ENCODE peak calls at places on chromosomes 11 and 22, in seven cellular contexts. One of them, this sample, is unnamed.

GRCh38 chr22:29000225-29000556 is 61.4 kb downstream of the C22orf31 start:
- DNase-seq in lower lobe of right lung: no peak
- DNase-seq in GM10248: no peak
- DNase-seq in breast epithelium: no peak
- DNase-seq in A549: no peak
- DNase-seq in body of pancreas: no peak
- DNase-seq in AG09309: no peak
- DNase-seq in this sample: no peak

GRCh38 chr22:49925525-49926128 is 7.2 kb downstream of the CRELD2 start:
- DNase-seq in lower lobe of right lung: no peak
- DNase-seq in GM10248: peak
- DNase-seq in breast epithelium: no peak
- DNase-seq in A549: no peak
- DNase-seq in body of pancreas: no peak
- DNase-seq in AG09309: no peak
- DNase-seq in this sample: no peak

GRCh38 chr11:73389902-73390301 is 13.7 kb downstream of the RELT start:
- DNase-seq in lower lobe of right lung: peak
- DNase-seq in GM10248: no peak
- DNase-seq in breast epithelium: no peak
- DNase-seq in A549: no peak
- DNase-seq in body of pancreas: no peak
- DNase-seq in AG09309: no peak
- DNase-seq in this sample: no peak

GRCh38 chr22:37213218-37213855 is 1.1 kb upstream of the SSTR3 start:
- DNase-seq in lower lobe of right lung: peak
- DNase-seq in GM10248: no peak
- DNase-seq in breast epithelium: no peak
- DNase-seq in A549: no peak
- DNase-seq in body of pancreas: no peak
- DNase-seq in AG09309: no peak
- DNase-seq in this sample: no peak

GRCh38 chr22:45036154-45036553 is 26.3 kb upstream of the PHF21B start:
- DNase-seq in lower lobe of right lung: peak
- DNase-seq in GM10248: no peak
- DNase-seq in breast epithelium: no peak
- DNase-seq in A549: no peak
- DNase-seq in body of pancreas: no peak
- DNase-seq in AG09309: no peak
- DNase-seq in this sample: no peak

GRCh38 chr22:32020117-32020516 is 22.9 kb upstream of the SLC5A1 start:
- DNase-seq in lower lobe of right lung: no peak
- DNase-seq in GM10248: no peak
- DNase-seq in breast epithelium: no peak
- DNase-seq in A549: no peak
- DNase-seq in body of pancreas: no peak
- DNase-seq in AG09309: peak
- DNase-seq in this sample: no peak

GRCh38 chr22:39184586-39185577 is 32.4 kb upstream of the CBX7 start:
- DNase-seq in lower lobe of right lung: peak
- DNase-seq in GM10248: no peak
- DNase-seq in breast epithelium: no peak
- DNase-seq in A549: no peak
- DNase-seq in body of pancreas: no peak
- DNase-seq in AG09309: no peak
- DNase-seq in this sample: no peak

GRCh38 chr11:26194871-26195270 is 137.1 kb upstream of the ANO3 start:
- DNase-seq in lower lobe of right lung: no peak
- DNase-seq in GM10248: no peak
- DNase-seq in breast epithelium: no peak
- DNase-seq in A549: no peak
- DNase-seq in body of pancreas: no peak
- DNase-seq in AG09309: no peak
- DNase-seq in this sample: no peak

GRCh38 chr11:113514856-113515255 is 39.7 kb upstream of the DRD2 start:
- DNase-seq in lower lobe of right lung: no peak
- DNase-seq in GM10248: no peak
- DNase-seq in breast epithelium: no peak
- DNase-seq in A549: no peak
- DNase-seq in body of pancreas: no peak
- DNase-seq in AG09309: no peak
- DNase-seq in this sample: no peak

GRCh38 chr11:24697722-24698121 is 200.9 kb downstream of the LUZP2 start:
- DNase-seq in lower lobe of right lung: no peak
- DNase-seq in GM10248: no peak
- DNase-seq in breast epithelium: no peak
- DNase-seq in A549: no peak
- DNase-seq in body of pancreas: no peak
- DNase-seq in AG09309: no peak
- DNase-seq in this sample: no peak

GRCh38 chr11:64396079-64396591 is 37.2 kb downstream of the RPS6KA4 start:
- DNase-seq in lower lobe of right lung: no peak
- DNase-seq in GM10248: no peak
- DNase-seq in breast epithelium: no peak
- DNase-seq in A549: no peak
- DNase-seq in body of pancreas: no peak
- DNase-seq in AG09309: no peak
- DNase-seq in this sample: no peak

GRCh38 chr11:36056160-36056751 is 112.4 kb downstream of the LDLRAD3 start:
- DNase-seq in lower lobe of right lung: no peak
- DNase-seq in GM10248: peak
- DNase-seq in breast epithelium: no peak
- DNase-seq in A549: peak
- DNase-seq in body of pancreas: peak
- DNase-seq in AG09309: no peak
- DNase-seq in this sample: no peak

GRCh38 chr11:26121466-26121865 is 210.5 kb upstream of the ANO3 start:
- DNase-seq in lower lobe of right lung: no peak
- DNase-seq in GM10248: no peak
- DNase-seq in breast epithelium: no peak
- DNase-seq in A549: no peak
- DNase-seq in body of pancreas: no peak
- DNase-seq in AG09309: no peak
- DNase-seq in this sample: no peak

GRCh38 chr11:1541474-1542204 is 30.4 kb downstream of the DUSP8 start:
- DNase-seq in lower lobe of right lung: no peak
- DNase-seq in GM10248: no peak
- DNase-seq in breast epithelium: peak
- DNase-seq in A549: no peak
- DNase-seq in body of pancreas: no peak
- DNase-seq in AG09309: no peak
- DNase-seq in this sample: no peak

GRCh38 chr11:59180168-59180567 is 8.2 kb downstream of the DTX4 start:
- DNase-seq in lower lobe of right lung: no peak
- DNase-seq in GM10248: no peak
- DNase-seq in breast epithelium: no peak
- DNase-seq in A549: no peak
- DNase-seq in body of pancreas: no peak
- DNase-seq in AG09309: no peak
- DNase-seq in this sample: no peak

GRCh38 chr11:59182457-59183151 is 10.7 kb downstream of the DTX4 start:
- DNase-seq in lower lobe of right lung: no peak
- DNase-seq in GM10248: peak
- DNase-seq in breast epithelium: no peak
- DNase-seq in A549: no peak
- DNase-seq in body of pancreas: peak
- DNase-seq in AG09309: no peak
- DNase-seq in this sample: no peak

GRCh38 chr11:59179121-59179520 is 7.2 kb downstream of the DTX4 start:
- DNase-seq in lower lobe of right lung: no peak
- DNase-seq in GM10248: no peak
- DNase-seq in breast epithelium: no peak
- DNase-seq in A549: no peak
- DNase-seq in body of pancreas: no peak
- DNase-seq in AG09309: no peak
- DNase-seq in this sample: no peak

GRCh38 chr11:59181746-59182456 is 10.0 kb downstream of the DTX4 start:
- DNase-seq in lower lobe of right lung: no peak
- DNase-seq in GM10248: no peak
- DNase-seq in breast epithelium: no peak
- DNase-seq in A549: no peak
- DNase-seq in body of pancreas: no peak
- DNase-seq in AG09309: no peak
- DNase-seq in this sample: no peak

DNA sequence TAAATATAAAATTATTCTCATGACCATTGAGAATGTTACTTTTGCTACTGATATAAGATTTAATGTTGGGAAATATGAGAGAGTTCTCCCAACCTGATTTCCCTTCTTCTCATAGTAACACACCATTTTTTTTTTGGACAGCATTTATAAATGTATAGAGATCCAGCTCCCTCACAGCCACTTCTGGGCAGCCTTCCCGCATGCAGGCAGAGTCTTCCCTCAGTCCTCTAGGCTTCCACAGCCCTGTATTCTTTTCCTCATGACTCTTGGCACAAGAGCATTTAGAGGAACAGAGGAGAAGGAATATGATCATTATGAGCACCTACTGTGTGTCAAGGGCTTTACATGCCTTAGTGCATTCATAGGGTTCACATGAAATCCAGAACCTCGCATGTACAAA is 9.0 kb downstream of the DTX4 start:
- DNase-seq in lower lobe of right lung: no peak
- DNase-seq in GM10248: no peak
- DNase-seq in breast epithelium: no peak
- DNase-seq in A549: no peak
- DNase-seq in body of pancreas: no peak
- DNase-seq in AG09309: no peak
- DNase-seq in this sample: no peak
- TF ChIP-seq CTCF in lower lobe of right lung: no peak
- TF ChIP-seq CTCF in GM10248: no peak
- TF ChIP-seq CTCF in breast epithelium: no peak
- TF ChIP-seq CTCF in A549: no peak
- TF ChIP-seq CTCF in body of pancreas: no peak
- TF ChIP-seq CTCF in AG09309: no peak
- TF ChIP-seq CTCF in this sample: no peak

DNA sequence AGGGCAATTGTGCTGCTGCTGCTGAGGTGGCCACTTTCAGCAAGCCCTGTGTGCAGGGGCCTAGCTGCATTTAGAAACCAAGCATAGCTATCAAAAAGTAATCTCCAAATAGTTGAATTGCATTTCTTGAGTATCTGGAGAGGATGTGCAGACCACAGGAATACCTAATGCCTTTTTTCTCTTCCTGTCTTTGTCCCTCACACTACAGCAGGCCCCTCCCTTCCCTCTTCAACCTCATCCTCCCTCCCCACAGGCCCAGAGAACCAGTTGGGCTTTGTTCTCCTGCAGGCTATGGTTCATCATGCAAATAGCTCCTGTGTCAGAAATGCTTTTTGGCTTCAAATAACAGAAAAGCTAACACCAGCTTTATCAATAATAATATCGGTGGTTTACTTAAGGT is 47.7 kb downstream of the DKK3 start:
- DNase-seq in lower lobe of right lung: no peak
- DNase-seq in GM10248: no peak
- DNase-seq in breast epithelium: no peak
- DNase-seq in A549: no peak
- DNase-seq in body of pancreas: no peak
- DNase-seq in AG09309: no peak
- DNase-seq in this sample: no peak
- TF ChIP-seq CTCF in lower lobe of right lung: no peak
- TF ChIP-seq CTCF in GM10248: no peak
- TF ChIP-seq CTCF in breast epithelium: no peak
- TF ChIP-seq CTCF in A549: no peak
- TF ChIP-seq CTCF in body of pancreas: no peak
- TF ChIP-seq CTCF in AG09309: no peak
- TF ChIP-seq CTCF in this sample: no peak

DNA sequence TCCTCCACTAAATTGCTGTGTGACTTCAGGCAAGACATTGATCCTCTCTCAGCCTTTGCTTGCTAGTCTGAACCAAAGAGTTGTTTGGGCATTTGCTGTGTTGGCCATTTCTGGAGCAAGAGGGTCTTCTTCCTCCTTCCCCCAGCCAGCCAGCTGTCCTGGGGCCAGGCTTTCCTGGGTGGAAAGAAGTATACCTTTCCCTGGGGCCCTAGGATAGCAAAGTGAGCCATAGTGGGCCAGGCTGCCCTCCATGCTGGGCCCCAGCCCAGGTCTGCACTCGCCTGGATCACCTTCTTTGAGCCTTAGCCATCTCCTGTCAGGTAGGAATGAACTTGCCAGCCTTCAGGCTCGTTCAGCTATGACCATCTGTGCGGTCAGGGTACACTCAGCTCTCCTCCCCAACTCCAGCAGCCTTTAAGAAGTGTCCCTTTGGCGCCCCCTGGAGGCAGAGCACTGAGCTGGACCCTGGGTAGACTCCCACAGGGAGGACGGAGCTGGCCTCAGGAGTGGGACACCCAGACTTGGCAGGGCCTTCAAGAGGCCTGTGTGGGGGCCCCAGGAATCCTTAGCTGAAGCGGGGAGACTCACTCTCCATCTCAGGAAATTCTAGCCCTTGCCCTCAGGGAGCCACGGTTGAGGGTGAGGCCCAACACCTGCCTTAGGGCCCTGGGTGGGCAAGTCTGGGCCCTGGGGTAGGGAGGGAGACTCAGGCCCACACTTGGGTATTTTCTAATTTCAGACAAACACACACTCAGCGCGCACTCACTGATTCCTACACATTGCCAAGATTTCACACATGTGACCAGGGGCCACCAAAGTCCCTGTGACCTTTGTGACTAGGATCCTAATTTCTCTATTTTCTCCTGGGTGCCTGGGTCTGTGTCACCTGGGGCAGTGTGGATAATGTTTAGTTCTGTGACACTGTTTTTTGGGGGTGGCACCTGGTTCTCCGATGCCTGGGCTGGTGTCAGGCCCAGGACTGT is 35.6 kb upstream of the TPBGL start:
- DNase-seq in lower lobe of right lung: peak
- DNase-seq in GM10248: peak
- DNase-seq in breast epithelium: peak
- DNase-seq in A549: peak
- DNase-seq in body of pancreas: peak
- DNase-seq in AG09309: peak
- DNase-seq in this sample: peak
- TF ChIP-seq CTCF in lower lobe of right lung: peak
- TF ChIP-seq CTCF in GM10248: peak
- TF ChIP-seq CTCF in breast epithelium: peak
- TF ChIP-seq CTCF in A549: peak
- TF ChIP-seq CTCF in body of pancreas: peak
- TF ChIP-seq CTCF in AG09309: peak
- TF ChIP-seq CTCF in this sample: peak

GRCh38 chr11:75579841-75580240 is 17.8 kb downstream of the SERPINH1 start:
- DNase-seq in lower lobe of right lung: no peak
- DNase-seq in GM10248: no peak
- DNase-seq in breast epithelium: no peak
- DNase-seq in A549: no peak
- DNase-seq in body of pancreas: no peak
- DNase-seq in AG09309: no peak
- DNase-seq in this sample: no peak

GRCh38 chr11:75585271-75585670 is 23.2 kb downstream of the SERPINH1 start:
- DNase-seq in lower lobe of right lung: no peak
- DNase-seq in GM10248: no peak
- DNase-seq in breast epithelium: no peak
- DNase-seq in A549: no peak
- DNase-seq in body of pancreas: no peak
- DNase-seq in AG09309: no peak
- DNase-seq in this sample: no peak

GRCh38 chr11:75583710-75584658 is 21.9 kb downstream of the SERPINH1 start:
- DNase-seq in lower lobe of right lung: peak
- DNase-seq in GM10248: peak
- DNase-seq in breast epithelium: peak
- DNase-seq in A549: no peak
- DNase-seq in body of pancreas: peak
- DNase-seq in AG09309: no peak
- DNase-seq in this sample: no peak

GRCh38 chr11:75582461-75582934 is 20.4 kb downstream of the SERPINH1 start:
- DNase-seq in lower lobe of right lung: no peak
- DNase-seq in GM10248: no peak
- DNase-seq in breast epithelium: no peak
- DNase-seq in A549: no peak
- DNase-seq in body of pancreas: no peak
- DNase-seq in AG09309: no peak
- DNase-seq in this sample: no peak

GRCh38 chr11:75582935-75583709 is 21.1 kb downstream of the SERPINH1 start:
- DNase-seq in lower lobe of right lung: peak
- DNase-seq in GM10248: peak
- DNase-seq in breast epithelium: peak
- DNase-seq in A549: peak
- DNase-seq in body of pancreas: peak
- DNase-seq in AG09309: no peak
- DNase-seq in this sample: no peak
- TF ChIP-seq CTCF in lower lobe of right lung: peak
- TF ChIP-seq CTCF in GM10248: peak
- TF ChIP-seq CTCF in breast epithelium: no peak
- TF ChIP-seq CTCF in A549: peak
- TF ChIP-seq CTCF in body of pancreas: peak
- TF ChIP-seq CTCF in AG09309: no peak
- TF ChIP-seq CTCF in this sample: peak